ENCODE peak calls at places on chromosomes 2 and 18, in ten cellular contexts. M is left ventricle myocardium inferior; D is dorsolateral prefrontal cortex; X is stimulated activated CD4-positive, alpha-beta T cell treated with anti-CD3 and anti-CD28 coated beads, Interleukin-4, amount 100 ng/mL, for 48 hours; H is AG04449; S is GM12878; B is IMR-90; T is NCI-H1105; W is NCI-H2029; R is H54. Q is an unnamed sample.
A peak's percentile ranks its signal among the peaks of the same experiment; 100 is the strongest.

GRCh38 chr18:22279741-22280452 is 110.5 kb downstream of the GATA6 start:
- DNase-seq in M (no peak), D (no peak), X (no peak), H (peak; percentile 16), S (no peak), B (peak; percentile 71), T (no peak), W (no peak), R (no peak), Q (no peak)

GRCh38 chr2:159137511-159138101 is 148.9 kb downstream of the WDSUB1 start:
- DNase-seq in M (no peak), D (no peak), X (no peak), H (no peak), S (no peak), B (no peak), T (no peak), W (no peak), R (no peak), Q (no peak)

GRCh38 chr2:122831644-122832043 is 1076.2 kb downstream of the TSN start:
- DNase-seq in M (no peak), D (no peak), X (no peak), H (no peak), S (no peak), B (no peak), T (no peak), W (peak; percentile 47), R (no peak), Q (no peak)

GRCh38 chr2:62894966-62895631 is 155.5 kb upstream of the OTX1 start:
- DNase-seq in M (no peak), D (no peak), X (no peak), H (no peak), S (no peak), B (no peak), T (no peak), W (no peak), R (no peak), Q (no peak)

GRCh38 chr2:3223080-3223923 is 154.3 kb downstream of the EIPR1 start:
- DNase-seq in M (no peak), D (peak; percentile 64), X (peak; percentile 88), H (no peak), S (peak; percentile 91), B (peak; percentile 86), T (no peak), W (no peak), R (no peak), Q (no peak)

GRCh38 chr2:106020821-106021316 is 173.2 kb downstream of the UXS1 start:
- DNase-seq in M (peak; percentile 22), D (no peak), X (no peak), H (no peak), S (no peak), B (no peak), T (peak; percentile 70), W (no peak), R (no peak), Q (no peak)

GRCh38 chr2:222287862-222288479 is 10.8 kb downstream of the PAX3 start:
- DNase-seq in M (no peak), D (no peak), X (no peak), H (no peak), S (no peak), B (no peak), T (no peak), W (no peak), R (no peak), Q (no peak)

GRCh38 chr18:57544958-57545661 is 41.4 kb downstream of the FECH start:
- DNase-seq in M (no peak), D (no peak), X (no peak), H (no peak), S (peak; percentile 24), B (no peak), T (no peak), W (no peak), R (no peak), Q (no peak)

GRCh38 chr2:26605195-26605968 is 35.8 kb downstream of the CIB4 start:
- DNase-seq in M (no peak), D (no peak), X (no peak), H (no peak), S (peak; percentile 8), B (peak; percentile 48), T (peak; percentile 19), W (peak; percentile 36), R (peak; percentile 46), Q (peak; percentile 73)

GRCh38 chr2:68709421-68709911 is 25.1 kb upstream of the ARHGAP25 start:
- DNase-seq in M (no peak), D (no peak), X (no peak), H (no peak), S (no peak), B (peak; percentile 67), T (peak; percentile 18), W (peak; percentile 26), R (peak; percentile 23), Q (no peak)

GRCh38 chr2:240627736-240628506 is 2.6 kb downstream of the GPR35 start:
- DNase-seq in M (peak; percentile 0), D (no peak), X (no peak), H (no peak), S (no peak), B (no peak), T (no peak), W (no peak), R (no peak), Q (peak; percentile 3)

GRCh38 chr2:100875516-100876230 is 55.7 kb downstream of the NPAS2 start:
- DNase-seq in M (no peak), D (no peak), X (no peak), H (no peak), S (no peak), B (no peak), T (no peak), W (peak; percentile 73), R (no peak), Q (no peak)

GRCh38 chr2:37268111-37268510 is 36.7 kb downstream of the NDUFAF7 start:
- DNase-seq in M (no peak), D (no peak), X (no peak), H (no peak), S (no peak), B (no peak), T (no peak), W (no peak), R (no peak), Q (no peak)